ENCODE peak calls at places on chromosome 5, in four cellular contexts. V, Y, H and O are unnamed samples.

GRCh38 chr5:81077105-81077504 is 116.9 kb downstream of the RASGRF2 start:
- DNase-seq in V (no peak), Y (no peak), H (no peak), O (no peak)

GRCh38 chr5:80837679-80838078 is 122.5 kb upstream of the RASGRF2 start:
- DNase-seq in V (no peak), Y (no peak), H (no peak), O (no peak)

GRCh38 chr5:177132504-177133118 is 962 bp upstream of the NSD1 start:
- DNase-seq in V (no peak), Y (no peak), H (no peak), O (no peak)

GRCh38 chr5:172453206-172453985 is 929 bp downstream of the SH3PXD2B start:
- DNase-seq in V (no peak), Y (peak; percentile 54), H (peak; percentile 74), O (peak; percentile 24)

GRCh38 chr5:111229871-111230812 is 6.0 kb downstream of the CAMK4 start:
- DNase-seq in V (no peak), Y (no peak), H (no peak), O (no peak)

GRCh38 chr5:18236386-18236785 is 602.1 kb downstream of the TAF11L14 start:
- DNase-seq in V (no peak), Y (no peak), H (no peak), O (no peak)

GRCh38 chr5:43156388-43156787 is 35.6 kb upstream of the NIM1K start:
- DNase-seq in V (no peak), Y (no peak), H (peak; percentile 61), O (no peak)

GRCh38 chr5:14396071-14396470 is 185.5 kb upstream of the OTULINL start:
- DNase-seq in V (no peak), Y (no peak), H (peak; percentile 52), O (no peak)

GRCh38 chr5:126265917-126266316 is 157.3 kb upstream of the GRAMD2B start:
- DNase-seq in V (no peak), Y (no peak), H (no peak), O (no peak)

GRCh38 chr5:5645198-5645597 is 222.7 kb downstream of the ICE1 start:
- DNase-seq in V (no peak), Y (no peak), H (no peak), O (no peak)

GRCh38 chr5:364497-364896 is 43.0 kb downstream of the AHRR start:
- DNase-seq in V (no peak), Y (no peak), H (no peak), O (no peak)

GRCh38 chr5:178108966-178109365 is 4.4 kb upstream of the N4BP3 start:
- DNase-seq in V (no peak), Y (no peak), H (no peak), O (no peak)

GRCh38 chr5:1801061-1801953 is at the start of gene NDUFS6:
- DNase-seq in V (peak; percentile 88), Y (peak; percentile 55), H (peak; percentile 55), O (no peak)

GRCh38 chr5:159509002-159509660 is 178.8 kb upstream of the IL12B start:
- DNase-seq in V (peak; percentile 24), Y (no peak), H (peak; percentile 13), O (no peak)

GRCh38 chr5:141484499-141485304 is at the start of gene PCDHGC4:
- DNase-seq in V (no peak), Y (no peak), H (no peak), O (no peak)

GRCh38 chr5:16082053-16082452 is 97.5 kb downstream of the MARCHF11 start:
- DNase-seq in V (no peak), Y (no peak), H (no peak), O (no peak)

GRCh38 chr5:40404613-40405012 is 275.1 kb upstream of the PTGER4 start:
- DNase-seq in V (no peak), Y (no peak), H (no peak), O (no peak)

GRCh38 chr5:107553063-107553676 is 117.6 kb downstream of the EFNA5 start:
- DNase-seq in V (no peak), Y (no peak), H (peak; percentile 15), O (no peak)

GRCh38 chr5:116280149-116280803 is 195.5 kb downstream of the COMMD10 start:
- DNase-seq in V (no peak), Y (no peak), H (no peak), O (no peak)

GRCh38 chr5:73388371-73388684 is 60.2 kb downstream of the FOXD1 start:
- DNase-seq in V (no peak), Y (no peak), H (peak; percentile 63), O (no peak)

GRCh38 chr5:55899344-55899743 is 48.2 kb downstream of the IL31RA start:
- DNase-seq in V (no peak), Y (no peak), H (peak; percentile 56), O (no peak)

GRCh38 chr5:88407341-88407740 is 138.7 kb upstream of the TMEM161B start:
- DNase-seq in V (no peak), Y (no peak), H (no peak), O (no peak)

GRCh38 chr5:10595305-10595677 is 31.4 kb downstream of the ANKRD33B start:
- DNase-seq in V (no peak), Y (no peak), H (peak; percentile 44), O (no peak)

GRCh38 chr5:1479581-1480188 is 34.4 kb upstream of the SLC6A3 start:
- DNase-seq in V (peak; percentile 83), Y (peak; percentile 40), H (peak; percentile 36), O (no peak)

GRCh38 chr5:95986001-95986400 is 24.4 kb upstream of the ELL2 start:
- DNase-seq in V (no peak), Y (no peak), H (peak; percentile 12), O (no peak)

GRCh38 chr5:43208658-43209057 is 16.6 kb downstream of the NIM1K start:
- DNase-seq in V (no peak), Y (no peak), H (no peak), O (no peak)

GRCh38 chr5:25823330-25823873 is 1178.6 kb upstream of the CDH10 start:
- DNase-seq in V (no peak), Y (no peak), H (no peak), O (no peak)

GRCh38 chr5:158976035-158976434 is 123.7 kb downstream of the EBF1 start:
- DNase-seq in V (no peak), Y (no peak), H (peak; percentile 88), O (no peak)

GRCh38 chr5:145848854-145849253 is 13.7 kb upstream of the PRELID2 start:
- DNase-seq in V (no peak), Y (no peak), H (peak; percentile 77), O (peak; percentile 50)

GRCh38 chr5:68646142-68646541 is 430.6 kb downstream of the PIK3R1 start:
- DNase-seq in V (no peak), Y (no peak), H (no peak), O (no peak)

GRCh38 chr5:179974946-179975712 is 67.4 kb upstream of the TBC1D9B start:
- DNase-seq in V (peak; percentile 28), Y (no peak), H (no peak), O (no peak)

GRCh38 chr5:179973391-179973790 is 65.7 kb upstream of the TBC1D9B start:
- DNase-seq in V (no peak), Y (no peak), H (no peak), O (no peak)

GRCh38 chr5:179978792-179979191 is 71.1 kb upstream of the TBC1D9B start:
- DNase-seq in V (no peak), Y (no peak), H (no peak), O (no peak)

GRCh38 chr5:179975713-179976030 is 68.0 kb upstream of the TBC1D9B start:
- DNase-seq in V (no peak), Y (no peak), H (no peak), O (no peak)

GRCh38 chr5:179974281-179974945 is 66.7 kb upstream of the TBC1D9B start:
- DNase-seq in V (no peak), Y (no peak), H (no peak), O (no peak)
- TF ChIP-seq RAD21 in V (no peak), Y (no peak), H (no peak), O (no peak)

GRCh38 chr5:165560641-165561040 is 2055.2 kb downstream of the MAT2B start:
- DNase-seq in V (no peak), Y (no peak), H (no peak), O (no peak)

GRCh38 chr5:165565921-165566320 is 2060.5 kb downstream of the MAT2B start:
- DNase-seq in V (no peak), Y (no peak), H (no peak), O (no peak)
- TF ChIP-seq RAD21 in V (no peak), Y (no peak), H (no peak), O (no peak)

GRCh38 chr5:131589510-131590348 is 45.3 kb downstream of the RAPGEF6 start:
- DNase-seq in V (peak; percentile 55), Y (peak; percentile 36), H (peak; percentile 74), O (peak; percentile 34)
- TF ChIP-seq RAD21 in V (peak; percentile 94), Y (peak; percentile 93), H (peak; percentile 93), O (peak; percentile 86)

GRCh38 chr5:150497989-150498317 is 10.0 kb upstream of the NDST1 start:
- DNase-seq in V (no peak), Y (no peak), H (no peak), O (no peak)

GRCh38 chr5:150496098-150496497 is 11.8 kb upstream of the NDST1 start:
- DNase-seq in V (no peak), Y (no peak), H (no peak), O (no peak)

GRCh38 chr5:150498501-150498900 is 9.4 kb upstream of the NDST1 start:
- DNase-seq in V (no peak), Y (no peak), H (no peak), O (no peak)

GRCh38 chr5:150496534-150496933 is 11.4 kb upstream of the NDST1 start:
- DNase-seq in V (no peak), Y (no peak), H (no peak), O (no peak)

GRCh38 chr5:150497274-150497988 is 10.5 kb upstream of the NDST1 start:
- DNase-seq in V (no peak), Y (peak; percentile 99), H (peak; percentile 96), O (peak; percentile 81)
- TF ChIP-seq RAD21 in V (no peak), Y (peak; percentile 15), H (no peak), O (no peak)

DNA sequence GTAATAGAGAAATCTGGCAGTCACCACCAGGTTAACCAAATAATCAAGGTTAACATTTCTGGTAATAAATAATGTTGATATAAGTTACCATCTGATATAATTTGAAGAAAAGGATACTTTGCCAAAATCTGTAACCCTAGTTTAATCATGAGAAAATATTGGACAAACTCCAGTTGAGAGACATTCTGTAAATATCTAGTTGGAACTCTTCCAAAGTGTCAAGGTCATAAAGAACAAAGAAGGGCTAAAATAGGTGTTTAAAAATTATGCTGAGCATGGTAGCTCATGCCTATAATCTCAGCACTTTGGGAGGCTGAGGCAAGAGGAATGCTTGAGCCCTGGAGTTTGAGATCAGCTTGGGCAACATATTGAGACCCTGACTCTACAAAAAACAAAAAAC is 253.3 kb downstream of the MRPS30 start:
- DNase-seq in V (no peak), Y (no peak), H (no peak), O (no peak)
- TF ChIP-seq RAD21 in V (no peak), Y (no peak), H (no peak), O (no peak)

GRCh38 chr5:3784854-3785253 is 189.2 kb downstream of the IRX1 start:
- DNase-seq in V (no peak), Y (no peak), H (no peak), O (no peak)
- TF ChIP-seq RAD21 in V (no peak), Y (no peak), H (no peak), O (no peak)